ENCODE peak calls at places on chromosomes 2 and 18, in nine cellular contexts. D is kidney, H is breast epithelium, T is thoracic aorta, Z is PC-3, E is brain microvascular endothelial cell, R is keratinocyte, V is mammary epithelial cell, C is left lung. O is an unnamed sample.

GRCh38 chr2:30768036-30768686 is 39.1 kb downstream of the CAPN13 start:
- DNase-seq in D (peak), H (no peak), T (no peak), Z (no peak), E (no peak), R (no peak), V (no peak), C (no peak), O (no peak)

GRCh38 chr2:67776276-67776675 is 286.5 kb downstream of the C1D start:
- DNase-seq in D (no peak), H (no peak), T (no peak), Z (no peak), E (no peak), R (no peak), V (no peak), C (no peak), O (no peak)

GRCh38 chr2:116719841-116720240 is 1094.7 kb upstream of the DDX18 start:
- DNase-seq in D (no peak), H (no peak), T (no peak), Z (peak), E (peak), R (no peak), V (peak), C (no peak), O (no peak)

GRCh38 chr18:36095936-36096519 is 28.7 kb upstream of the RPRD1A start:
- DNase-seq in D (no peak), H (no peak), T (no peak), Z (peak), E (peak), R (no peak), V (peak), C (no peak), O (no peak)

GRCh38 chr2:149375801-149376349 is 45.5 kb downstream of the LYPD6 start:
- DNase-seq in D (no peak), H (no peak), T (no peak), Z (no peak), E (peak), R (no peak), V (no peak), C (no peak), O (no peak)

GRCh38 chr2:218718058-218718457 is 7.4 kb downstream of the TTLL4 start:
- DNase-seq in D (no peak), H (no peak), T (no peak), Z (no peak), E (no peak), R (no peak), V (no peak), C (no peak), O (no peak)

GRCh38 chr2:11056614-11057013 is 98.7 kb upstream of the SLC66A3 start:
- DNase-seq in D (no peak), H (no peak), T (no peak), Z (peak), E (peak), R (no peak), V (peak), C (no peak), O (no peak)

GRCh38 chr2:132404056-132404455 is 12.5 kb upstream of the GPR39 start:
- DNase-seq in D (no peak), H (no peak), T (no peak), Z (no peak), E (no peak), R (no peak), V (no peak), C (no peak), O (no peak)

GRCh38 chr2:216083464-216084279 is 2.0 kb downstream of the TMEM169 start:
- DNase-seq in D (peak), H (no peak), T (no peak), Z (no peak), E (peak), R (no peak), V (peak), C (no peak), O (no peak)

GRCh38 chr2:216858312-216858711 is 1.6 kb downstream of the TNP1 start:
- DNase-seq in D (no peak), H (no peak), T (no peak), Z (no peak), E (no peak), R (no peak), V (peak), C (no peak), O (no peak)

GRCh38 chr2:238974061-238974460 is 126.2 kb downstream of the TWIST2 start:
- DNase-seq in D (no peak), H (no peak), T (no peak), Z (peak), E (peak), R (no peak), V (peak), C (no peak), O (no peak)

GRCh38 chr18:45084207-45084606 is 403.5 kb downstream of the SETBP1 start:
- DNase-seq in D (peak), H (no peak), T (no peak), Z (no peak), E (no peak), R (no peak), V (no peak), C (peak), O (no peak)

GRCh38 chr2:5932556-5933469 is 240.6 kb downstream of the SOX11 start:
- DNase-seq in D (no peak), H (no peak), T (no peak), Z (no peak), E (no peak), R (no peak), V (no peak), C (no peak), O (no peak)

GRCh38 chr2:1227289-1227900 is 185.9 kb upstream of the TPO start:
- DNase-seq in D (peak), H (no peak), T (no peak), Z (no peak), E (peak), R (no peak), V (no peak), C (no peak), O (no peak)

GRCh38 chr2:1546023-1546591 is 132.8 kb downstream of the TPO start:
- DNase-seq in D (peak), H (no peak), T (no peak), Z (peak), E (peak), R (peak), V (peak), C (no peak), O (no peak)

GRCh38 chr2:229301229-229301628 is 30.1 kb upstream of the PID1 start:
- DNase-seq in D (no peak), H (no peak), T (no peak), Z (no peak), E (no peak), R (no peak), V (no peak), C (no peak), O (no peak)

GRCh38 chr2:174561283-174562275 is 36.0 kb downstream of the WIPF1 start:
- DNase-seq in D (no peak), H (peak), T (no peak), Z (no peak), E (no peak), R (no peak), V (no peak), C (no peak), O (peak)

GRCh38 chr2:100870652-100871531 is 51.0 kb downstream of the NPAS2 start:
- DNase-seq in D (no peak), H (no peak), T (no peak), Z (peak), E (no peak), R (no peak), V (no peak), C (no peak), O (no peak)
- TF ChIP-seq CTCF in D (no peak), H (no peak), T (no peak), Z (peak), E (peak), R (no peak), V (peak), C (no peak), O (no peak)

GRCh38 chr2:36483290-36483689 is 114.7 kb downstream of the FEZ2 start:
- DNase-seq in D (no peak), H (no peak), T (no peak), Z (no peak), E (no peak), R (no peak), V (no peak), C (no peak), O (no peak)
- H3K27ac ChIP-seq in D (no peak), H (peak), T (peak), Z (peak), E (peak), R (no peak), V (no peak), C (no peak), O (peak)

GRCh38 chr2:226874749-226875148 is 38.9 kb downstream of the RHBDD1 start:
- DNase-seq in D (no peak), H (no peak), T (no peak), Z (no peak), E (no peak), R (no peak), V (no peak), C (no peak), O (no peak)

GRCh38 chr2:226875438-226876225 is 39.8 kb downstream of the RHBDD1 start:
- DNase-seq in D (no peak), H (no peak), T (no peak), Z (no peak), E (no peak), R (no peak), V (no peak), C (no peak), O (no peak)

GRCh38 chr2:226869371-226869770 is 33.5 kb downstream of the RHBDD1 start:
- DNase-seq in D (no peak), H (no peak), T (no peak), Z (peak), E (no peak), R (no peak), V (no peak), C (no peak), O (no peak)

GRCh38 chr2:226873826-226874225 is 38.0 kb downstream of the RHBDD1 start:
- DNase-seq in D (no peak), H (no peak), T (no peak), Z (no peak), E (no peak), R (no peak), V (no peak), C (no peak), O (no peak)

GRCh38 chr2:226873051-226873620 is 37.3 kb downstream of the RHBDD1 start:
- DNase-seq in D (no peak), H (no peak), T (no peak), Z (peak), E (peak), R (no peak), V (no peak), C (no peak), O (no peak)
- TF ChIP-seq CTCF in D (no peak), H (no peak), T (no peak), Z (no peak), E (peak), R (no peak), V (no peak), C (no peak), O (no peak)

GRCh38 chr2:213187386-213187785 is 36.0 kb upstream of the IKZF2 start:
- DNase-seq in D (no peak), H (no peak), T (no peak), Z (no peak), E (no peak), R (no peak), V (no peak), C (no peak), O (no peak)
- H3K27ac ChIP-seq in D (no peak), H (no peak), T (no peak), Z (no peak), E (peak), R (no peak), V (no peak), C (no peak), O (no peak)

DNA sequence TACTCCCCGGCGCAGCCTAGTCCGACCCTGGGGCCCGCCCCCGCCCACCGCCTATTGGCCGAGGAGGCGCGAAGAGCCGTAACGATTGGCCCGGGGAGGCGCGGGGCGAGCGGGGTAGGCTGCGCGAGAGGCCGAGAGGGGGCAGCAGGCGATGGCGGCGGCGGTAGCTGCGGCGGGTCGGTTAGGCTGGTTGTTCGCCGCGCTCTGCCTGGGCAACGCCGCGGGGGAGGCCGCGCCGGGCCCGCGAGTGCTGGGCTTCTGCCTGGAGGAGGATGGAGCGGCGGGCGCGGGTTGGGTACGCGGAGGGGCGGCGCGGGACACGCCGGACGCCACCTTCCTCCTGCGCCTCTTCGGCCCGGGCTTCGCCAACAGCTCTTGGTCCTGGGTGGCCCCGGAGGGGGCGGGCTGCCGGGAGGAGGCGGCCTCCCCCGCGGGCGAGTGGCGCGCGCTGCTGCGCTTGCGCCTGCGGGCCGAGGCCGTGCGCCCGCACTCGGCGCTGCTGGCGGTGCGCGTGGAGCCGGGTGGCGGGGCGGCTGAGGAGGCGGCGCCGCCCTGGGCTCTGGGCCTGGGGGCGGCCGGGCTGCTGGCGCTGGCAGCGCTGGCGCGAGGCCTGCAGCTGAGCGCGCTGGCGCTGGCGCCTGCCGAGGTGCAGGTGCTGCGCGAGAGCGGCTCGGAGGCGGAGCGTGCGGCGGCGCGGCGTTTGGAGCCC is at the start of gene CNNM3:
- DNase-seq in D (peak), H (peak), T (peak), Z (peak), E (peak), R (peak), V (peak), C (peak), O (peak)
- TF ChIP-seq CTCF in D (peak), H (peak), T (peak), Z (peak), E (peak), R (no peak), V (peak), C (peak), O (peak)